ENCODE peak calls at places on chromosome 6, in four cellular contexts. O, U, Z and V are unnamed samples.

GRCh38 chr6:152201134-152201533 is 393.7 kb downstream of the ESR1 start:
- DNase-seq in O (no peak), U (no peak), Z (no peak), V (no peak)

GRCh38 chr6:14375940-14376339 is 258.4 kb downstream of the CD83 start:
- DNase-seq in O (no peak), U (no peak), Z (no peak), V (no peak)

GRCh38 chr6:158050107-158050735 is 68.6 kb downstream of the SYNJ2 start:
- DNase-seq in O (no peak), U (no peak), Z (no peak), V (no peak)

GRCh38 chr6:37514377-37514776 is 14.7 kb upstream of the CCDC167 start:
- DNase-seq in O (no peak), U (no peak), Z (no peak), V (no peak)

GRCh38 chr6:45431314-45432058 is 53.8 kb upstream of the SUPT3H start:
- DNase-seq in O (no peak), U (no peak), Z (no peak), V (no peak)

GRCh38 chr6:163745566-163746400 is 331.3 kb downstream of the QKI start:
- DNase-seq in O (peak), U (peak), Z (no peak), V (peak)

GRCh38 chr6:74568851-74569250 is 637.0 kb downstream of the COL12A1 start:
- DNase-seq in O (peak), U (no peak), Z (no peak), V (no peak)

GRCh38 chr6:113969888-113970807 is 800 bp downstream of the HDAC2 start:
- DNase-seq in O (peak), U (peak), Z (peak), V (peak)

GRCh38 chr6:125231133-125231532 is 70.6 kb downstream of the HDDC2 start:
- DNase-seq in O (no peak), U (no peak), Z (no peak), V (no peak)

GRCh38 chr6:4575724-4576123 is 200.5 kb upstream of the CDYL start:
- DNase-seq in O (no peak), U (no peak), Z (no peak), V (no peak)

GRCh38 chr6:131062245-131063027 is 609 bp downstream of the EPB41L2 start:
- DNase-seq in O (peak), U (peak), Z (no peak), V (peak)

GRCh38 chr6:12545837-12546658 is 170.5 kb upstream of the PHACTR1 start:
- DNase-seq in O (peak), U (no peak), Z (no peak), V (no peak)

GRCh38 chr6:169454204-169454871 is 200.7 kb upstream of the THBS2 start:
- DNase-seq in O (no peak), U (no peak), Z (no peak), V (peak)

GRCh38 chr6:137722749-137723272 is 144.2 kb upstream of the TNFAIP3 start:
- DNase-seq in O (no peak), U (no peak), Z (no peak), V (no peak)

GRCh38 chr6:136123464-136123863 is 126.6 kb downstream of the MTFR2 start:
- DNase-seq in O (peak), U (no peak), Z (no peak), V (no peak)

GRCh38 chr6:122285292-122285913 is 114.0 kb upstream of the HSF2 start:
- DNase-seq in O (no peak), U (no peak), Z (no peak), V (no peak)

GRCh38 chr6:72272958-72273357 is 348.9 kb upstream of the KCNQ5 start:
- DNase-seq in O (peak), U (no peak), Z (no peak), V (no peak)

GRCh38 chr6:5706094-5707033 is 300.4 kb downstream of the NRN1 start:
- DNase-seq in O (no peak), U (no peak), Z (no peak), V (no peak)

GRCh38 chr6:139290787-139291294 is 957 bp downstream of the TXLNB start:
- DNase-seq in O (peak), U (peak), Z (peak), V (no peak)

GRCh38 chr6:169752074-169752623 is 727 bp downstream of the ERMARD start:
- DNase-seq in O (no peak), U (peak), Z (no peak), V (no peak)

GRCh38 chr6:170450946-170451761 is 102.0 kb downstream of the PSMB1 start:
- DNase-seq in O (no peak), U (peak), Z (no peak), V (no peak)

GRCh38 chr6:37732688-37733087 is 35.0 kb upstream of the MDGA1 start:
- DNase-seq in O (no peak), U (no peak), Z (no peak), V (no peak)

GRCh38 chr6:163311830-163312229 is 102.7 kb upstream of the QKI start:
- DNase-seq in O (peak), U (no peak), Z (no peak), V (no peak)

GRCh38 chr6:138597336-138597735 is 98.0 kb upstream of the NHSL1 start:
- DNase-seq in O (peak), U (no peak), Z (no peak), V (no peak)

GRCh38 chr6:156658186-156658585 is 119.0 kb upstream of the ARID1B start:
- DNase-seq in O (peak), U (peak), Z (no peak), V (peak)

GRCh38 chr6:116087437-116088027 is 13.1 kb upstream of the NT5DC1 start:
- DNase-seq in O (no peak), U (no peak), Z (no peak), V (no peak)

GRCh38 chr6:41878961-41879405 is 16.2 kb downstream of the USP49 start:
- DNase-seq in O (no peak), U (no peak), Z (no peak), V (no peak)

GRCh38 chr6:82208914-82209313 is 38.6 kb downstream of the IBTK start:
- DNase-seq in O (no peak), U (no peak), Z (no peak), V (no peak)

GRCh38 chr6:168667428-168667805 is 226.4 kb downstream of the SMOC2 start:
- DNase-seq in O (no peak), U (no peak), Z (no peak), V (no peak)

GRCh38 chr6:170434114-170434820 is 118.8 kb downstream of the PSMB1 start:
- DNase-seq in O (no peak), U (no peak), Z (no peak), V (no peak)

GRCh38 chr6:111238464-111239119 is 151.3 kb downstream of the SLC16A10 start:
- DNase-seq in O (peak), U (no peak), Z (no peak), V (no peak)

GRCh38 chr6:139308284-139308916 is 16.6 kb upstream of the TXLNB start:
- DNase-seq in O (peak), U (no peak), Z (no peak), V (no peak)

GRCh38 chr6:22466665-22467064 is 102.7 kb upstream of the HDGFL1 start:
- DNase-seq in O (no peak), U (no peak), Z (no peak), V (no peak)

GRCh38 chr6:80733645-80734044 is 627.2 kb downstream of the BCKDHB start:
- DNase-seq in O (no peak), U (no peak), Z (no peak), V (no peak)

GRCh38 chr6:52253494-52253893 is 9.2 kb upstream of the IL17F start:
- DNase-seq in O (no peak), U (no peak), Z (no peak), V (peak)

GRCh38 chr6:148251891-148252290 is 90.7 kb upstream of the SASH1 start:
- DNase-seq in O (no peak), U (no peak), Z (no peak), V (no peak)

GRCh38 chr6:3813150-3813780 is 35.9 kb upstream of the FAM50B start:
- DNase-seq in O (peak), U (no peak), Z (no peak), V (peak)

GRCh38 chr6:21022343-21023107 is 488.3 kb downstream of the CDKAL1 start:
- DNase-seq in O (peak), U (no peak), Z (peak), V (peak)

GRCh38 chr6:135576055-135576454 is 78.5 kb upstream of the AHI1 start:
- DNase-seq in O (no peak), U (no peak), Z (no peak), V (no peak)

DNA sequence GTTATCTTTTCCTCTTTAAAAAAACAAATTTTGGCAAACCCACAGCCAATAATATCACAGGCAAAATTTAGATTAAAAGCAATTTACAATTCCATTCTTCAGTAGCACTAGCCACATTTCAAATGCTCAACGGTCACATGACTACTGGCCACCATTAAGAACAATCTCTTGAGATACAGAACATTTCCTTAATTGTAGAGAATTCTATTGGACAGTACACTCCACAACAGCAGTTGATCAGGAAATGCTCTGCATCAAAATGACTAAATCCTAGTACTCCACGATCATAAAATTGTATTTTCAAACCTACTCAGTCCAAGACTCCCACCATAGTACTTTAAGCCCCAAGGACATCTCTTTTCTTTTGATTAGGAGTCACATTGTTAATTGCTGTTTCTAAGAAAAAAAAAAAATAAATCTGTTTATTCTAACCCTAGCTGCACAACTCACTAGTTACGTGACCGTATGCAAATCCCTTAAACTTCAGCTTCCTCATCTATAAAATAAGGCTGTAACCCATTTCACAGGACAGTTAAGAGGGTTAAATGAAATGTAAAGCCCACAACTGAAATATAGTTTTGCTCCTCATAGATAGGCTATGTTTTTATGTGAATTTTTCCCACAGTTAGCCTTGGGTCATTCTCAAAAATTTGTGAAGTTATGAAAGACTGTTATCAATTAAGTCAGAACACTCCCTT is 9.8 kb downstream of the C6orf62 start:
- DNase-seq in O (no peak), U (no peak), Z (no peak), V (no peak)
- TF ChIP-seq POLR2A in O (no peak), U (no peak), Z (no peak), V (no peak)

DNA sequence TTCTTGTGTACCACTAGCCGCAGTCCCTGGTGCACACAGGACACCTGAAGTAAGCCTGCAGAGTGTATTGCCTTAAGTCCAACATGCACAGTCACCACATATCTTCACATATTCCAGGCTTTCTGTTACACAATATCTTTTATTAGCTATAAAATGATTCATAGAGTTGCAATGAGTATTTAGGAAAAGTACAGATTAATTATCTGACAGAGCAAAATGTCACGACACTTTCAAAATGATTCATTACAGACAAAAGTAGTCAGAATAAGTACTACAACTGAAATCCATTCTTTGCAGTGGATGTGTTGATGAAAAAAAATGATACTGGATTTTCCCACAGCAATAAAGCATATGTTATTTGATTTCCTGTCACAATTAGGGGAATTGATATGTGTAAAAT is 199.5 kb upstream of the ASCC3 start:
- DNase-seq in O (no peak), U (no peak), Z (no peak), V (no peak)
- H3K27ac ChIP-seq in O (no peak), U (peak), Z (no peak), V (no peak)

GRCh38 chr6:126550323-126550722 is 210.4 kb downstream of the CENPW start:
- DNase-seq in O (no peak), U (no peak), Z (no peak), V (no peak)

GRCh38 chr6:126548301-126548700 is 208.4 kb downstream of the CENPW start:
- DNase-seq in O (no peak), U (no peak), Z (no peak), V (no peak)

DNA sequence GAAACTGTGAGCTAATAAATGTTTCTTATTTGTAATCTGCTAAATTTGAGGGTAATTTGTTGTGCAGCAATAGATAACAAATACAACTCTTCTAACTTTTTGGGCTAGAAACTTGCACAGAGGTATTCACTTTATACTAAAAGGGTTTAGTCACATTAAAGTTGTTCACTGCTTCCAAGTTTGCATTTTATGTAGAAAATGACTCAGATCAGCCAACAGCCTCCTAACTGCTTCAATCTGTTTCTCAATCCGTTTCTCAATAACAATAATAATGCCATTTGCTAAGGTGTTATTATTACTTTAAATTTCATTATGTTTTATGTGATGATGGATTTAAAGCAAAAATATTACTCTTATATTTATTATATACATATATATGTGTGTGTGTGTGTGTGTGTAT is 213.9 kb downstream of the CENPW start:
- DNase-seq in O (no peak), U (no peak), Z (no peak), V (no peak)
- TF ChIP-seq POLR2A in O (no peak), U (no peak), Z (no peak), V (no peak)

DNA sequence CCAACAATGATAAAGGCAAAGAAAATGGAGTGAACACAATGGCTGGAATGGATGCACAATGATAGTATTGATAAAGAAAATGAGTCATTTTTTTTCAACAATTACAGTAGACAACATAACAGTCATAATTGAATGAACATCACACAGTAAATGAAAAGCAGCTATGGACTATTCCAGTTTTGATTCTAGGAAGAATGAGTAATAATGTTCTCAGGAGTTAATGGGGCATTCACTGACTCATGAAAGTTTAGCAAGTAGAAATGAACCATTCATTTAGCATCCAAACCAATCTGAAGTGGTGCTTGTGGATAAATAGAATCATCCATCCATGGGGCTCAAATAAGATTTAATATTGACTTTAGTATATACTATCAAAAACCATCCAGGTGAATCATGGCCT is 1029.5 kb upstream of the GJE1 start:
- DNase-seq in O (peak), U (no peak), Z (no peak), V (no peak)
- H3K27ac ChIP-seq in O (no peak), U (no peak), Z (no peak), V (no peak)

DNA sequence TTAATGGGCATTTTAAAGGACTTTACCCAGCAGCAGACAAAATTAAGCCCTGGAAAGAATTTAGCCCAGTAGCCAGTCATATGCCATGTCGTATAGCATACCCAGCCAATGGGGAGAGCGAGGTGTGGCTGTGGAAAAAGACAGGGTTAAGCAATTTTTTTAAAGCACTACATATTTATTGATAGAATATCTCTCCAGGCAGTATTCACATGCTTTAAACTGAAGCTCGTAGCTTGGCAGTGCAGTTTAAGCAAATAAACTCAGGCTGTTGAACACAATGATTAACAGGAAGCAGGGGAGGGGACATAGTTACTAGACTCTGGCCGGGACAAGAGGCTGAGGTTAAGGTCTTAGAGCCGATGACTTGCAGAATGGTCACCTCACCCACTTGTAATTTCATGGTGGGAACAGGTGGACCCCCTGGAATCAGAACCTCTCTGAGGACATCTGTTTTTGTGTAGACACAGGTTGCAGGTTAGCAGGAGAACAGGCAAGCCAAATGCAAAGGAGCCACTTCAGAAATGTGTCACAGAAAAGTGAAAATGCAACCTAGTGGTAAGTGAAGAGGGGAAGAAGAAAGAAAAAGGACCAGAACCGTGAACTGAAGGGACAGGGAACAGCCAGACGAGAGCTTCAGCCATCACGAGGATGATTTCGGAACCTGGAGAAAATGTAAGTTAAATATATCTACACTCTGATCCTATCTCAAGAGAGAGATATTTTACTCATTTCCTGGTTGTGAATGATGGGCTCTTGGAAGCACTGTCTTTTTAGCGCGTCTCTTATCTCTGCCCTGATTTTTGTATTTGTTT is 7.2 kb downstream of the GCNT2 start:
- DNase-seq in O (peak), U (no peak), Z (peak), V (peak)
- TF ChIP-seq POLR2A in O (no peak), U (no peak), Z (peak), V (peak)

GRCh38 chr6:2756687-2757224 is 6.0 kb upstream of the MYLK4 start:
- DNase-seq in O (no peak), U (no peak), Z (no peak), V (no peak)

GRCh38 chr6:2756245-2756644 is 5.5 kb upstream of the MYLK4 start:
- DNase-seq in O (no peak), U (no peak), Z (no peak), V (no peak)

GRCh38 chr6:2755456-2755855 is 4.7 kb upstream of the MYLK4 start:
- DNase-seq in O (no peak), U (peak), Z (no peak), V (no peak)

GRCh38 chr6:2760882-2761842 is 4.0 kb upstream of the WRNIP1 start:
- DNase-seq in O (peak), U (no peak), Z (no peak), V (no peak)

DNA sequence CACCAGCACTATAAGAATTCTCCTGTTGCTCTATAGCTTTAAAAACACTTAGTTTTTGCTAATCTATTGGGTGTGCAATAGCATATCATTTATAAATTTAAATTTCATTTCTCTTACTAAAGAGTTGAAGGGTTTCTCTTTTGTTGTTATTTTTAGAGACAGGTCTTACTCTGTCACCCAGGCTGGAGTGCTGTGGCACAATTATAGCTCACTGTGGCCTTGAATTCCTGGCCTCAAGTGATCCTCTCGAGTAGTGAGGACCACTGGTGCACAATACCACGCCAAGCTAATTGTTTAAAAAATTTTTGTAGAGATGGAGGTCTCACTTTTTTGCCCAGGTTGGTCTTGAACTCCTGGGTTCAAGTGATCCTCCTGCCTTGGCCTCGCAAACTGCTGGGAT is 6.2 kb upstream of the WRNIP1 start:
- DNase-seq in O (no peak), U (no peak), Z (no peak), V (no peak)
- H3K27ac ChIP-seq in O (no peak), U (no peak), Z (no peak), V (no peak)

GRCh38 chr6:166381733-166382499 is 824 bp downstream of the MPC1 start:
- DNase-seq in O (peak), U (peak), Z (peak), V (peak)
- TF ChIP-seq POLR2A in O (no peak), U (no peak), Z (peak), V (peak)

GRCh38 chr6:54282186-54282585 is 26.1 kb upstream of the TINAG start:
- DNase-seq in O (peak), U (no peak), Z (no peak), V (no peak)

GRCh38 chr6:54283877-54284860 is 24.1 kb upstream of the TINAG start:
- DNase-seq in O (no peak), U (no peak), Z (no peak), V (no peak)

GRCh38 chr6:54285595-54285994 is 22.6 kb upstream of the TINAG start:
- DNase-seq in O (no peak), U (no peak), Z (no peak), V (no peak)

GRCh38 chr6:54288476-54288875 is 19.8 kb upstream of the TINAG start:
- DNase-seq in O (no peak), U (no peak), Z (no peak), V (no peak)

DNA sequence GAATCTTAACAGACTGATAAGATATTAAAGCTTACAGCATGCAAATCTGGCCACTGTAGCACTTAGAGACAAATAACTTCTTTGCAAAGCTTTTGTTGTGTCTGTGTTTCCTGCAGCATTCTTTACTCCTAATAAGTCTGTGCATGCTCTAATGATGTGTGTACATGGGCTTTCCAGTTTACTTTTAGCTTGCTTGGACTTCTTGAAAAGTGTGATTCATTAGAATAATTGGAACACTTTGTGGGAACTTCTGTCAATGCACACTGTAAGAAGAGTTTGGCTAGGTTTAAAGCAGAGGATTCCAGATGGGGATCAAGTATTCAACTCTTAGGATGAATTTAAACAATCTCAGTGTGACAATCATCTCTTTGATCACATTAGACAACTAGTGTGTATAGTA is 22.1 kb upstream of the TINAG start:
- DNase-seq in O (no peak), U (no peak), Z (no peak), V (no peak)
- H3K27ac ChIP-seq in O (no peak), U (no peak), Z (no peak), V (no peak)